ENCODE peak calls at places on chromosomes 7 and 10, in ten cellular contexts. One of them, this sample, is unnamed.
A peak's percentile ranks its signal among the peaks of the same experiment; 100 is the strongest.

GRCh38 chr10:96833220-96834001 is 1.3 kb downstream of the LCOR start:
- DNase-seq in stimulated activated naive CD8-positive, alpha-beta T cell treated with anti-CD3 and anti-CD28 coated beads, Interleukin-15, Interleukin-2, amounts not matched to agents 100 U/mL and 50 U/mL, for 24 hours: peak; percentile 22
- DNase-seq in EH: peak; percentile 45
- DNase-seq in NAMALWA: peak; percentile 50
- DNase-seq in HCEC 1CT: peak; percentile 18
- DNase-seq in activated naive CD4-positive, alpha-beta T cell treated with Interleukin-2 at 50 U/mL for 16 hours: peak; percentile 14
- DNase-seq in activated T-cell treated with anti-CD3 and anti-CD28 coated beads for 1 hour: peak; percentile 3
- DNase-seq in kidney epithelial cell: no peak
- DNase-seq in NCI-H69: peak; percentile 55
- DNase-seq in anterior cingulate cortex: no peak
- DNase-seq in this sample: no peak

GRCh38 chr7:137667633-137668387 is 179.0 kb downstream of the DGKI start:
- DNase-seq in anterior cingulate cortex: no peak
- DNase-seq in NAMALWA: no peak
- DNase-seq in activated T-cell treated with anti-CD3 and anti-CD28 coated beads for 1 hour: no peak
- DNase-seq in EH: peak; percentile 94
- DNase-seq in kidney epithelial cell: peak; percentile 73
- DNase-seq in stimulated activated naive CD8-positive, alpha-beta T cell treated with anti-CD3 and anti-CD28 coated beads, Interleukin-15, Interleukin-2, amounts not matched to agents 100 U/mL and 50 U/mL, for 24 hours: no peak
- DNase-seq in HCEC 1CT: peak; percentile 89
- DNase-seq in activated naive CD4-positive, alpha-beta T cell treated with Interleukin-2 at 50 U/mL for 16 hours: no peak
- DNase-seq in NCI-H69: peak; percentile 63
- DNase-seq in this sample: no peak

GRCh38 chr10:72692057-72692891 is at the start of gene MCU:
- DNase-seq in NAMALWA: peak; percentile 88
- DNase-seq in stimulated activated naive CD8-positive, alpha-beta T cell treated with anti-CD3 and anti-CD28 coated beads, Interleukin-15, Interleukin-2, amounts not matched to agents 100 U/mL and 50 U/mL, for 24 hours: peak; percentile 92
- DNase-seq in activated naive CD4-positive, alpha-beta T cell treated with Interleukin-2 at 50 U/mL for 16 hours: peak; percentile 94
- DNase-seq in kidney epithelial cell: peak; percentile 80
- DNase-seq in anterior cingulate cortex: peak; percentile 92
- DNase-seq in activated T-cell treated with anti-CD3 and anti-CD28 coated beads for 1 hour: peak; percentile 87
- DNase-seq in NCI-H69: peak; percentile 95
- DNase-seq in HCEC 1CT: peak; percentile 95
- DNase-seq in EH: peak; percentile 95
- DNase-seq in this sample: peak; percentile 94

GRCh38 chr7:29332027-29332806 is 137.6 kb downstream of the CHN2 start:
- DNase-seq in activated naive CD4-positive, alpha-beta T cell treated with Interleukin-2 at 50 U/mL for 16 hours: no peak
- DNase-seq in HCEC 1CT: no peak
- DNase-seq in NAMALWA: no peak
- DNase-seq in anterior cingulate cortex: no peak
- DNase-seq in kidney epithelial cell: no peak
- DNase-seq in NCI-H69: peak; percentile 99
- DNase-seq in EH: no peak
- DNase-seq in stimulated activated naive CD8-positive, alpha-beta T cell treated with anti-CD3 and anti-CD28 coated beads, Interleukin-15, Interleukin-2, amounts not matched to agents 100 U/mL and 50 U/mL, for 24 hours: no peak
- DNase-seq in activated T-cell treated with anti-CD3 and anti-CD28 coated beads for 1 hour: no peak
- DNase-seq in this sample: no peak

GRCh38 chr7:131203291-131203976 is 124.2 kb upstream of the MKLN1 start:
- DNase-seq in activated naive CD4-positive, alpha-beta T cell treated with Interleukin-2 at 50 U/mL for 16 hours: no peak
- DNase-seq in kidney epithelial cell: no peak
- DNase-seq in EH: no peak
- DNase-seq in activated T-cell treated with anti-CD3 and anti-CD28 coated beads for 1 hour: no peak
- DNase-seq in anterior cingulate cortex: no peak
- DNase-seq in NAMALWA: no peak
- DNase-seq in NCI-H69: no peak
- DNase-seq in stimulated activated naive CD8-positive, alpha-beta T cell treated with anti-CD3 and anti-CD28 coated beads, Interleukin-15, Interleukin-2, amounts not matched to agents 100 U/mL and 50 U/mL, for 24 hours: no peak
- DNase-seq in HCEC 1CT: no peak
- DNase-seq in this sample: no peak

GRCh38 chr7:65554-65953 is 126.8 kb upstream of the FAM20C start:
- DNase-seq in anterior cingulate cortex: no peak
- DNase-seq in NAMALWA: no peak
- DNase-seq in activated T-cell treated with anti-CD3 and anti-CD28 coated beads for 1 hour: no peak
- DNase-seq in NCI-H69: no peak
- DNase-seq in HCEC 1CT: peak; percentile 29
- DNase-seq in EH: peak; percentile 66
- DNase-seq in stimulated activated naive CD8-positive, alpha-beta T cell treated with anti-CD3 and anti-CD28 coated beads, Interleukin-15, Interleukin-2, amounts not matched to agents 100 U/mL and 50 U/mL, for 24 hours: no peak
- DNase-seq in kidney epithelial cell: peak; percentile 52
- DNase-seq in activated naive CD4-positive, alpha-beta T cell treated with Interleukin-2 at 50 U/mL for 16 hours: no peak
- DNase-seq in this sample: no peak

GRCh38 chr10:72424561-72424960 is 69.8 kb upstream of the DNAJB12 start:
- DNase-seq in anterior cingulate cortex: no peak
- DNase-seq in NCI-H69: no peak
- DNase-seq in HCEC 1CT: no peak
- DNase-seq in activated naive CD4-positive, alpha-beta T cell treated with Interleukin-2 at 50 U/mL for 16 hours: no peak
- DNase-seq in stimulated activated naive CD8-positive, alpha-beta T cell treated with anti-CD3 and anti-CD28 coated beads, Interleukin-15, Interleukin-2, amounts not matched to agents 100 U/mL and 50 U/mL, for 24 hours: no peak
- DNase-seq in EH: no peak
- DNase-seq in NAMALWA: no peak
- DNase-seq in activated T-cell treated with anti-CD3 and anti-CD28 coated beads for 1 hour: no peak
- DNase-seq in kidney epithelial cell: no peak
- DNase-seq in this sample: peak; percentile 20

GRCh38 chr10:110840923-110841428 is 30.8 kb upstream of the PDCD4 start:
- DNase-seq in NCI-H69: no peak
- DNase-seq in activated T-cell treated with anti-CD3 and anti-CD28 coated beads for 1 hour: no peak
- DNase-seq in activated naive CD4-positive, alpha-beta T cell treated with Interleukin-2 at 50 U/mL for 16 hours: no peak
- DNase-seq in kidney epithelial cell: no peak
- DNase-seq in stimulated activated naive CD8-positive, alpha-beta T cell treated with anti-CD3 and anti-CD28 coated beads, Interleukin-15, Interleukin-2, amounts not matched to agents 100 U/mL and 50 U/mL, for 24 hours: peak; percentile 5
- DNase-seq in NAMALWA: no peak
- DNase-seq in HCEC 1CT: no peak
- DNase-seq in EH: no peak
- DNase-seq in anterior cingulate cortex: no peak
- DNase-seq in this sample: no peak

GRCh38 chr10:13331641-13332040 is 16.5 kb downstream of the SEPHS1 start:
- DNase-seq in activated T-cell treated with anti-CD3 and anti-CD28 coated beads for 1 hour: no peak
- DNase-seq in stimulated activated naive CD8-positive, alpha-beta T cell treated with anti-CD3 and anti-CD28 coated beads, Interleukin-15, Interleukin-2, amounts not matched to agents 100 U/mL and 50 U/mL, for 24 hours: no peak
- DNase-seq in kidney epithelial cell: no peak
- DNase-seq in NAMALWA: no peak
- DNase-seq in HCEC 1CT: no peak
- DNase-seq in EH: peak; percentile 50
- DNase-seq in activated naive CD4-positive, alpha-beta T cell treated with Interleukin-2 at 50 U/mL for 16 hours: no peak
- DNase-seq in anterior cingulate cortex: no peak
- DNase-seq in NCI-H69: no peak
- DNase-seq in this sample: no peak

GRCh38 chr7:70726294-70726693 is 405.6 kb upstream of the GALNT17 start:
- DNase-seq in activated naive CD4-positive, alpha-beta T cell treated with Interleukin-2 at 50 U/mL for 16 hours: no peak
- DNase-seq in anterior cingulate cortex: no peak
- DNase-seq in activated T-cell treated with anti-CD3 and anti-CD28 coated beads for 1 hour: no peak
- DNase-seq in HCEC 1CT: no peak
- DNase-seq in NCI-H69: no peak
- DNase-seq in kidney epithelial cell: no peak
- DNase-seq in NAMALWA: no peak
- DNase-seq in stimulated activated naive CD8-positive, alpha-beta T cell treated with anti-CD3 and anti-CD28 coated beads, Interleukin-15, Interleukin-2, amounts not matched to agents 100 U/mL and 50 U/mL, for 24 hours: no peak
- DNase-seq in EH: no peak
- DNase-seq in this sample: no peak

GRCh38 chr7:28840515-28841125 is 117.5 kb downstream of the TRIL start:
- DNase-seq in NCI-H69: peak; percentile 81
- DNase-seq in kidney epithelial cell: no peak
- DNase-seq in NAMALWA: peak; percentile 51
- DNase-seq in anterior cingulate cortex: no peak
- DNase-seq in HCEC 1CT: peak; percentile 25
- DNase-seq in EH: peak; percentile 8
- DNase-seq in activated naive CD4-positive, alpha-beta T cell treated with Interleukin-2 at 50 U/mL for 16 hours: no peak
- DNase-seq in stimulated activated naive CD8-positive, alpha-beta T cell treated with anti-CD3 and anti-CD28 coated beads, Interleukin-15, Interleukin-2, amounts not matched to agents 100 U/mL and 50 U/mL, for 24 hours: no peak
- DNase-seq in activated T-cell treated with anti-CD3 and anti-CD28 coated beads for 1 hour: no peak
- DNase-seq in this sample: no peak

GRCh38 chr7:79452495-79453265 is 787 bp downstream of the MAGI2 start:
- DNase-seq in anterior cingulate cortex: no peak
- DNase-seq in EH: no peak
- DNase-seq in activated naive CD4-positive, alpha-beta T cell treated with Interleukin-2 at 50 U/mL for 16 hours: no peak
- DNase-seq in NAMALWA: no peak
- DNase-seq in activated T-cell treated with anti-CD3 and anti-CD28 coated beads for 1 hour: no peak
- DNase-seq in NCI-H69: peak; percentile 69
- DNase-seq in stimulated activated naive CD8-positive, alpha-beta T cell treated with anti-CD3 and anti-CD28 coated beads, Interleukin-15, Interleukin-2, amounts not matched to agents 100 U/mL and 50 U/mL, for 24 hours: peak; percentile 2
- DNase-seq in kidney epithelial cell: no peak
- DNase-seq in HCEC 1CT: peak; percentile 33
- DNase-seq in this sample: no peak

GRCh38 chr7:93055543-93056107 is 62.2 kb downstream of the SAMD9 start:
- DNase-seq in activated naive CD4-positive, alpha-beta T cell treated with Interleukin-2 at 50 U/mL for 16 hours: no peak
- DNase-seq in stimulated activated naive CD8-positive, alpha-beta T cell treated with anti-CD3 and anti-CD28 coated beads, Interleukin-15, Interleukin-2, amounts not matched to agents 100 U/mL and 50 U/mL, for 24 hours: no peak
- DNase-seq in NCI-H69: peak; percentile 67
- DNase-seq in activated T-cell treated with anti-CD3 and anti-CD28 coated beads for 1 hour: no peak
- DNase-seq in EH: peak; percentile 59
- DNase-seq in NAMALWA: peak; percentile 78
- DNase-seq in kidney epithelial cell: no peak
- DNase-seq in anterior cingulate cortex: no peak
- DNase-seq in HCEC 1CT: peak; percentile 49
- DNase-seq in this sample: no peak

GRCh38 chr10:3914702-3915101 is 129.7 kb upstream of the KLF6 start:
- DNase-seq in HCEC 1CT: no peak
- DNase-seq in stimulated activated naive CD8-positive, alpha-beta T cell treated with anti-CD3 and anti-CD28 coated beads, Interleukin-15, Interleukin-2, amounts not matched to agents 100 U/mL and 50 U/mL, for 24 hours: no peak
- DNase-seq in activated naive CD4-positive, alpha-beta T cell treated with Interleukin-2 at 50 U/mL for 16 hours: no peak
- DNase-seq in NCI-H69: no peak
- DNase-seq in activated T-cell treated with anti-CD3 and anti-CD28 coated beads for 1 hour: no peak
- DNase-seq in EH: no peak
- DNase-seq in anterior cingulate cortex: no peak
- DNase-seq in kidney epithelial cell: no peak
- DNase-seq in NAMALWA: no peak
- DNase-seq in this sample: no peak

GRCh38 chr7:78702770-78703169 is 750.7 kb downstream of the MAGI2 start:
- DNase-seq in HCEC 1CT: peak; percentile 96
- DNase-seq in activated T-cell treated with anti-CD3 and anti-CD28 coated beads for 1 hour: no peak
- DNase-seq in NCI-H69: no peak
- DNase-seq in anterior cingulate cortex: no peak
- DNase-seq in NAMALWA: no peak
- DNase-seq in kidney epithelial cell: peak; percentile 73
- DNase-seq in stimulated activated naive CD8-positive, alpha-beta T cell treated with anti-CD3 and anti-CD28 coated beads, Interleukin-15, Interleukin-2, amounts not matched to agents 100 U/mL and 50 U/mL, for 24 hours: no peak
- DNase-seq in EH: peak; percentile 98
- DNase-seq in activated naive CD4-positive, alpha-beta T cell treated with Interleukin-2 at 50 U/mL for 16 hours: no peak
- DNase-seq in this sample: no peak

GRCh38 chr7:70608229-70608628 is 523.7 kb upstream of the GALNT17 start:
- DNase-seq in NCI-H69: no peak
- DNase-seq in activated T-cell treated with anti-CD3 and anti-CD28 coated beads for 1 hour: no peak
- DNase-seq in kidney epithelial cell: no peak
- DNase-seq in NAMALWA: no peak
- DNase-seq in activated naive CD4-positive, alpha-beta T cell treated with Interleukin-2 at 50 U/mL for 16 hours: no peak
- DNase-seq in EH: no peak
- DNase-seq in anterior cingulate cortex: no peak
- DNase-seq in stimulated activated naive CD8-positive, alpha-beta T cell treated with anti-CD3 and anti-CD28 coated beads, Interleukin-15, Interleukin-2, amounts not matched to agents 100 U/mL and 50 U/mL, for 24 hours: no peak
- DNase-seq in HCEC 1CT: no peak
- DNase-seq in this sample: no peak

GRCh38 chr10:71814923-71815411 is 36.1 kb downstream of the PSAP start:
- DNase-seq in activated naive CD4-positive, alpha-beta T cell treated with Interleukin-2 at 50 U/mL for 16 hours: no peak
- DNase-seq in NCI-H69: no peak
- DNase-seq in stimulated activated naive CD8-positive, alpha-beta T cell treated with anti-CD3 and anti-CD28 coated beads, Interleukin-15, Interleukin-2, amounts not matched to agents 100 U/mL and 50 U/mL, for 24 hours: no peak
- DNase-seq in activated T-cell treated with anti-CD3 and anti-CD28 coated beads for 1 hour: no peak
- DNase-seq in kidney epithelial cell: no peak
- DNase-seq in anterior cingulate cortex: no peak
- DNase-seq in EH: no peak
- DNase-seq in NAMALWA: no peak
- DNase-seq in HCEC 1CT: no peak
- DNase-seq in this sample: no peak

GRCh38 chr10:48638158-48638557 is 33.3 kb upstream of the ARHGAP22 start:
- DNase-seq in activated T-cell treated with anti-CD3 and anti-CD28 coated beads for 1 hour: no peak
- DNase-seq in anterior cingulate cortex: no peak
- DNase-seq in EH: no peak
- DNase-seq in NCI-H69: no peak
- DNase-seq in kidney epithelial cell: no peak
- DNase-seq in activated naive CD4-positive, alpha-beta T cell treated with Interleukin-2 at 50 U/mL for 16 hours: no peak
- DNase-seq in stimulated activated naive CD8-positive, alpha-beta T cell treated with anti-CD3 and anti-CD28 coated beads, Interleukin-15, Interleukin-2, amounts not matched to agents 100 U/mL and 50 U/mL, for 24 hours: no peak
- DNase-seq in HCEC 1CT: no peak
- DNase-seq in NAMALWA: no peak
- DNase-seq in this sample: no peak

GRCh38 chr10:6068422-6068821 is 6.3 kb upstream of the IL2RA start:
- DNase-seq in stimulated activated naive CD8-positive, alpha-beta T cell treated with anti-CD3 and anti-CD28 coated beads, Interleukin-15, Interleukin-2, amounts not matched to agents 100 U/mL and 50 U/mL, for 24 hours: peak; percentile 56
- DNase-seq in activated naive CD4-positive, alpha-beta T cell treated with Interleukin-2 at 50 U/mL for 16 hours: no peak
- DNase-seq in NCI-H69: no peak
- DNase-seq in NAMALWA: peak; percentile 93
- DNase-seq in kidney epithelial cell: no peak
- DNase-seq in anterior cingulate cortex: no peak
- DNase-seq in EH: no peak
- DNase-seq in HCEC 1CT: no peak
- DNase-seq in activated T-cell treated with anti-CD3 and anti-CD28 coated beads for 1 hour: no peak
- DNase-seq in this sample: no peak

GRCh38 chr7:157479326-157479725 is 142.5 kb downstream of the DNAJB6 start:
- DNase-seq in stimulated activated naive CD8-positive, alpha-beta T cell treated with anti-CD3 and anti-CD28 coated beads, Interleukin-15, Interleukin-2, amounts not matched to agents 100 U/mL and 50 U/mL, for 24 hours: no peak
- DNase-seq in activated T-cell treated with anti-CD3 and anti-CD28 coated beads for 1 hour: no peak
- DNase-seq in activated naive CD4-positive, alpha-beta T cell treated with Interleukin-2 at 50 U/mL for 16 hours: no peak
- DNase-seq in anterior cingulate cortex: no peak
- DNase-seq in NCI-H69: no peak
- DNase-seq in kidney epithelial cell: no peak
- DNase-seq in NAMALWA: no peak
- DNase-seq in HCEC 1CT: no peak
- DNase-seq in EH: no peak
- DNase-seq in this sample: no peak

GRCh38 chr10:117492504-117492903 is 50.0 kb upstream of the EMX2 start:
- DNase-seq in stimulated activated naive CD8-positive, alpha-beta T cell treated with anti-CD3 and anti-CD28 coated beads, Interleukin-15, Interleukin-2, amounts not matched to agents 100 U/mL and 50 U/mL, for 24 hours: no peak
- DNase-seq in NAMALWA: no peak
- DNase-seq in anterior cingulate cortex: no peak
- DNase-seq in kidney epithelial cell: no peak
- DNase-seq in activated naive CD4-positive, alpha-beta T cell treated with Interleukin-2 at 50 U/mL for 16 hours: no peak
- DNase-seq in EH: no peak
- DNase-seq in NCI-H69: no peak
- DNase-seq in HCEC 1CT: no peak
- DNase-seq in activated T-cell treated with anti-CD3 and anti-CD28 coated beads for 1 hour: no peak
- DNase-seq in this sample: no peak

GRCh38 chr7:71457881-71458590 is 326.1 kb downstream of the GALNT17 start:
- DNase-seq in HCEC 1CT: no peak
- DNase-seq in kidney epithelial cell: no peak
- DNase-seq in EH: no peak
- DNase-seq in activated T-cell treated with anti-CD3 and anti-CD28 coated beads for 1 hour: no peak
- DNase-seq in NCI-H69: peak; percentile 47
- DNase-seq in anterior cingulate cortex: no peak
- DNase-seq in stimulated activated naive CD8-positive, alpha-beta T cell treated with anti-CD3 and anti-CD28 coated beads, Interleukin-15, Interleukin-2, amounts not matched to agents 100 U/mL and 50 U/mL, for 24 hours: no peak
- DNase-seq in activated naive CD4-positive, alpha-beta T cell treated with Interleukin-2 at 50 U/mL for 16 hours: no peak
- DNase-seq in NAMALWA: no peak
- DNase-seq in this sample: no peak

GRCh38 chr7:151861881-151862280 is 15.0 kb downstream of the PRKAG2 start:
- DNase-seq in activated naive CD4-positive, alpha-beta T cell treated with Interleukin-2 at 50 U/mL for 16 hours: no peak
- DNase-seq in NCI-H69: no peak
- DNase-seq in kidney epithelial cell: no peak
- DNase-seq in EH: no peak
- DNase-seq in HCEC 1CT: no peak
- DNase-seq in activated T-cell treated with anti-CD3 and anti-CD28 coated beads for 1 hour: no peak
- DNase-seq in stimulated activated naive CD8-positive, alpha-beta T cell treated with anti-CD3 and anti-CD28 coated beads, Interleukin-15, Interleukin-2, amounts not matched to agents 100 U/mL and 50 U/mL, for 24 hours: no peak
- DNase-seq in NAMALWA: no peak
- DNase-seq in anterior cingulate cortex: no peak
- DNase-seq in this sample: no peak

GRCh38 chr7:134443396-134444070 is 15.4 kb downstream of the AKR1B1 start:
- DNase-seq in anterior cingulate cortex: no peak
- DNase-seq in activated naive CD4-positive, alpha-beta T cell treated with Interleukin-2 at 50 U/mL for 16 hours: no peak
- DNase-seq in kidney epithelial cell: no peak
- DNase-seq in activated T-cell treated with anti-CD3 and anti-CD28 coated beads for 1 hour: no peak
- DNase-seq in NCI-H69: peak; percentile 36
- DNase-seq in HCEC 1CT: no peak
- DNase-seq in NAMALWA: no peak
- DNase-seq in stimulated activated naive CD8-positive, alpha-beta T cell treated with anti-CD3 and anti-CD28 coated beads, Interleukin-15, Interleukin-2, amounts not matched to agents 100 U/mL and 50 U/mL, for 24 hours: no peak
- DNase-seq in EH: no peak
- DNase-seq in this sample: no peak

GRCh38 chr10:117926491-117926890 is 120.2 kb downstream of the RAB11FIP2 start:
- DNase-seq in EH: no peak
- DNase-seq in NCI-H69: no peak
- DNase-seq in HCEC 1CT: peak; percentile 48
- DNase-seq in anterior cingulate cortex: no peak
- DNase-seq in stimulated activated naive CD8-positive, alpha-beta T cell treated with anti-CD3 and anti-CD28 coated beads, Interleukin-15, Interleukin-2, amounts not matched to agents 100 U/mL and 50 U/mL, for 24 hours: no peak
- DNase-seq in activated T-cell treated with anti-CD3 and anti-CD28 coated beads for 1 hour: no peak
- DNase-seq in kidney epithelial cell: no peak
- DNase-seq in activated naive CD4-positive, alpha-beta T cell treated with Interleukin-2 at 50 U/mL for 16 hours: no peak
- DNase-seq in NAMALWA: no peak
- DNase-seq in this sample: no peak

GRCh38 chr10:97736403-97736901 is 476 bp upstream of the ZFYVE27 start:
- DNase-seq in activated T-cell treated with anti-CD3 and anti-CD28 coated beads for 1 hour: no peak
- DNase-seq in stimulated activated naive CD8-positive, alpha-beta T cell treated with anti-CD3 and anti-CD28 coated beads, Interleukin-15, Interleukin-2, amounts not matched to agents 100 U/mL and 50 U/mL, for 24 hours: no peak
- DNase-seq in NCI-H69: no peak
- DNase-seq in anterior cingulate cortex: no peak
- DNase-seq in kidney epithelial cell: no peak
- DNase-seq in activated naive CD4-positive, alpha-beta T cell treated with Interleukin-2 at 50 U/mL for 16 hours: no peak
- DNase-seq in NAMALWA: no peak
- DNase-seq in HCEC 1CT: no peak
- DNase-seq in EH: no peak
- DNase-seq in this sample: no peak

GRCh38 chr7:141541375-141541774 is 9.8 kb upstream of the AGK start:
- DNase-seq in NAMALWA: no peak
- DNase-seq in EH: no peak
- DNase-seq in activated T-cell treated with anti-CD3 and anti-CD28 coated beads for 1 hour: no peak
- DNase-seq in NCI-H69: peak; percentile 27
- DNase-seq in stimulated activated naive CD8-positive, alpha-beta T cell treated with anti-CD3 and anti-CD28 coated beads, Interleukin-15, Interleukin-2, amounts not matched to agents 100 U/mL and 50 U/mL, for 24 hours: no peak
- DNase-seq in anterior cingulate cortex: no peak
- DNase-seq in kidney epithelial cell: no peak
- DNase-seq in activated naive CD4-positive, alpha-beta T cell treated with Interleukin-2 at 50 U/mL for 16 hours: no peak
- DNase-seq in HCEC 1CT: no peak
- DNase-seq in this sample: no peak

GRCh38 chr10:76086571-76087260 is 655.3 kb downstream of the LRMDA start:
- DNase-seq in NAMALWA: peak; percentile 7
- DNase-seq in activated naive CD4-positive, alpha-beta T cell treated with Interleukin-2 at 50 U/mL for 16 hours: no peak
- DNase-seq in HCEC 1CT: peak; percentile 59
- DNase-seq in stimulated activated naive CD8-positive, alpha-beta T cell treated with anti-CD3 and anti-CD28 coated beads, Interleukin-15, Interleukin-2, amounts not matched to agents 100 U/mL and 50 U/mL, for 24 hours: no peak
- DNase-seq in kidney epithelial cell: peak; percentile 45
- DNase-seq in NCI-H69: peak; percentile 87
- DNase-seq in anterior cingulate cortex: no peak
- DNase-seq in activated T-cell treated with anti-CD3 and anti-CD28 coated beads for 1 hour: no peak
- DNase-seq in EH: peak; percentile 91
- DNase-seq in this sample: no peak